ENCODE peak calls at places on chromosomes 2 and 18, in nine cellular contexts. T is HCT116, K is PC-3, X is GM23248, E is Karpas-422, M is PC-9, D is hepatocyte, U is endothelial cell of umbilical vein, B is GM23338. N is an unnamed sample. For H3K79me2, the result is how much of the 10 kb centered on the place peaks cover.

GRCh38 chr2:9617749-9618148 is 13.0 kb downstream of the YWHAQ start:
- DNase-seq in T (no peak), K (peak), X (peak), E (no peak), M (no peak), D (no peak), U (no peak), B (no peak), N (no peak)

GRCh38 chr2:101474752-101475384 is at the start of gene RFX8:
- DNase-seq in T (no peak), K (peak), X (peak), E (no peak), M (no peak), D (peak), U (no peak), B (peak), N (no peak)

GRCh38 chr2:48799605-48800004 is 44.1 kb upstream of the LHCGR start:
- DNase-seq in T (no peak), K (no peak), X (no peak), E (no peak), M (no peak), D (peak), U (no peak), B (no peak), N (no peak)

GRCh38 chr18:12838178-12838634 is 45.8 kb downstream of the PTPN2 start:
- DNase-seq in T (no peak), K (peak), X (peak), E (no peak), M (peak), D (peak), U (no peak), B (peak), N (peak)

GRCh38 chr2:118847447-118848172 is at the start of gene EN1:
- DNase-seq in T (no peak), K (peak), X (peak), E (no peak), M (no peak), D (peak), U (no peak), B (peak), N (peak)

GRCh38 chr2:99891358-99891757 is 251.0 kb downstream of the AFF3 start:
- DNase-seq in T (no peak), K (no peak), X (no peak), E (no peak), M (no peak), D (no peak), U (no peak), B (no peak), N (no peak)

GRCh38 chr2:14626873-14627272 is 5.6 kb upstream of the LRATD1 start:
- DNase-seq in T (no peak), K (peak), X (no peak), E (no peak), M (peak), D (peak), U (no peak), B (no peak), N (no peak)

GRCh38 chr2:207121784-207122183 is 44.0 kb downstream of the KLF7 start:
- DNase-seq in T (peak), K (peak), X (peak), E (no peak), M (peak), D (no peak), U (peak), B (no peak), N (no peak)

GRCh38 chr2:207148025-207148424 is 17.7 kb downstream of the KLF7 start:
- DNase-seq in T (no peak), K (peak), X (peak), E (no peak), M (no peak), D (no peak), U (peak), B (no peak), N (peak)

GRCh38 chr2:213885485-213885884 is 525.4 kb upstream of the VWC2L start:
- DNase-seq in T (no peak), K (no peak), X (no peak), E (no peak), M (no peak), D (no peak), U (no peak), B (no peak), N (no peak)

GRCh38 chr2:39494784-39495251 is 57.7 kb upstream of the MAP4K3 start:
- DNase-seq in T (no peak), K (peak), X (peak), E (peak), M (peak), D (peak), U (peak), B (peak), N (no peak)

GRCh38 chr2:171956135-171956830 is 34.0 kb downstream of the HAT1 start:
- DNase-seq in T (no peak), K (no peak), X (no peak), E (no peak), M (no peak), D (no peak), U (no peak), B (no peak), N (no peak)

GRCh38 chr2:221915926-221916325 is 343.8 kb upstream of the EPHA4 start:
- DNase-seq in T (no peak), K (no peak), X (no peak), E (no peak), M (no peak), D (no peak), U (peak), B (no peak), N (no peak)

GRCh38 chr2:61177727-61178549 is 15.9 kb downstream of the C2orf74 start:
- DNase-seq in T (no peak), K (peak), X (peak), E (peak), M (no peak), D (no peak), U (peak), B (peak), N (no peak)

GRCh38 chr2:104769096-104769495 is 84.8 kb upstream of the POU3F3 start:
- DNase-seq in T (no peak), K (no peak), X (peak), E (no peak), M (no peak), D (no peak), U (no peak), B (no peak), N (no peak)

GRCh38 chr2:119553687-119554344 is 9.6 kb downstream of the CFAP221 start:
- DNase-seq in T (no peak), K (no peak), X (no peak), E (no peak), M (no peak), D (no peak), U (no peak), B (no peak), N (no peak)

GRCh38 chr2:25711641-25712369 is 38.4 kb upstream of the DTNB start:
- DNase-seq in T (no peak), K (no peak), X (no peak), E (no peak), M (no peak), D (no peak), U (no peak), B (no peak), N (no peak)

GRCh38 chr18:46712406-46712805 is 44.4 kb downstream of the ST8SIA5 start:
- DNase-seq in T (no peak), K (peak), X (peak), E (no peak), M (no peak), D (peak), U (peak), B (no peak), N (no peak)

GRCh38 chr2:85954918-85955420 is 66.2 kb upstream of the ST3GAL5 start:
- DNase-seq in T (no peak), K (peak), X (no peak), E (no peak), M (no peak), D (peak), U (no peak), B (no peak), N (no peak)

GRCh38 chr18:74558096-74558495 is 23.8 kb downstream of the CNDP1 start:
- DNase-seq in T (no peak), K (no peak), X (no peak), E (no peak), M (no peak), D (no peak), U (no peak), B (no peak), N (no peak)

GRCh38 chr2:171966268-171966667 is 33.5 kb upstream of the METAP1D start:
- DNase-seq in T (no peak), K (no peak), X (no peak), E (no peak), M (no peak), D (no peak), U (no peak), B (no peak), N (no peak)

GRCh38 chr2:45014016-45014702 is 4.9 kb upstream of the SIX2 start:
- DNase-seq in T (no peak), K (no peak), X (peak), E (no peak), M (peak), D (peak), U (peak), B (peak), N (no peak)

GRCh38 chr18:77857926-77858325 is 608.3 kb downstream of the GALR1 start:
- DNase-seq in T (no peak), K (no peak), X (no peak), E (no peak), M (no peak), D (no peak), U (no peak), B (no peak), N (no peak)

GRCh38 chr2:217899231-217900009 is 103.4 kb downstream of the TNS1 start:
- DNase-seq in T (peak), K (peak), X (peak), E (peak), M (peak), D (peak), U (no peak), B (peak), N (peak)

GRCh38 chr18:46319793-46320192 is 215.6 kb downstream of the HAUS1 start:
- DNase-seq in T (no peak), K (no peak), X (peak), E (no peak), M (no peak), D (no peak), U (no peak), B (no peak), N (no peak)

GRCh38 chr2:207531024-207531411 is 1.3 kb downstream of the CREB1 start:
- DNase-seq in T (no peak), K (no peak), X (peak), E (peak), M (no peak), D (no peak), U (no peak), B (no peak), N (no peak)

GRCh38 chr2:25090801-25091200 is 48.9 kb downstream of the EFR3B start:
- DNase-seq in T (no peak), K (no peak), X (no peak), E (no peak), M (no peak), D (no peak), U (no peak), B (no peak), N (no peak)

GRCh38 chr18:80246656-80247402 is 485 bp downstream of the PARD6G start:
- DNase-seq in T (no peak), K (peak), X (peak), E (no peak), M (no peak), D (peak), U (peak), B (peak), N (no peak)

GRCh38 chr2:206328979-206329378 is 54.5 kb downstream of the ZDBF2 start:
- DNase-seq in T (no peak), K (no peak), X (no peak), E (no peak), M (no peak), D (no peak), U (no peak), B (peak), N (no peak)

GRCh38 chr2:128361376-128362131 is 42.9 kb upstream of the HS6ST1 start:
- DNase-seq in T (no peak), K (no peak), X (no peak), E (no peak), M (no peak), D (no peak), U (no peak), B (no peak), N (no peak)

GRCh38 chr18:61397222-61397621 is 64.0 kb downstream of the CDH20 start:
- DNase-seq in T (no peak), K (no peak), X (no peak), E (no peak), M (no peak), D (no peak), U (no peak), B (no peak), N (no peak)

GRCh38 chr18:61400016-61400630 is 66.9 kb downstream of the CDH20 start:
- DNase-seq in T (no peak), K (no peak), X (peak), E (no peak), M (no peak), D (no peak), U (peak), B (no peak), N (no peak)

GRCh38 chr18:61402761-61403160 is 69.5 kb downstream of the CDH20 start:
- DNase-seq in T (no peak), K (no peak), X (no peak), E (no peak), M (no peak), D (no peak), U (no peak), B (no peak), N (no peak)

GRCh38 chr18:61398961-61399632 is 65.9 kb downstream of the CDH20 start:
- DNase-seq in T (no peak), K (no peak), X (peak), E (no peak), M (no peak), D (no peak), U (peak), B (no peak), N (no peak)

GRCh38 chr18:61400714-61401113 is 67.5 kb downstream of the CDH20 start:
- DNase-seq in T (no peak), K (peak), X (peak), E (no peak), M (no peak), D (no peak), U (peak), B (no peak), N (no peak)
- H3K4me2 ChIP-seq in T (no peak), K (no peak), X (peak), E (no peak), M (no peak), D (no peak), U (peak), B (no peak), N (no peak)

GRCh38 chr2:177843188-177843587 is 229.4 kb downstream of the PDE11A start:
- DNase-seq in T (no peak), K (no peak), X (no peak), E (no peak), M (no peak), D (no peak), U (no peak), B (no peak), N (no peak)
- H3K79me2 ChIP-seq in T (under half), K (under half), X (under half), E (under half), M (under half), D (under half), U (under half), B (under half), N (under half)

DNA sequence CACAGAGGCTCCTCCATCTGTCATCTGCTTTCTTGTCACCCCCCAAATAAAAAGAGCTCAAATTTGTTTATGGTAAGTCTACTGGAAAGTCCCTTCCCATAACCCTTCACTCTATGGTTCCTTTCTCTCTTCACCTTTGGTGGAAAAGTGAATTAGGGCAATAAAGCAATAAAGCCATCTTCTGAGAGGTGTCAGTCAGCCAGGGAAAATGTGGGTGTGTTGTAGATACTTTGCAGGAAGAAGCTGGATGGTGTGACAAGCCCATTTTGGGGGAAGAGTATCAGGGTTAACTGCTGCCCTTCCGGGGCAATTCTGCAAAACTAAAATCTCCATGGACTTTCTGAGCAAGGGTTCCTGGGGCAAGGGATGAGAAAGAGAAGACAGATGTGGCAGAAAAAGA is 197.9 kb downstream of the SH3BP4 start:
- DNase-seq in T (no peak), K (no peak), X (no peak), E (no peak), M (no peak), D (peak), U (no peak), B (no peak), N (no peak)
- H3K27ac ChIP-seq in T (no peak), K (no peak), X (no peak), E (no peak), M (no peak), D (no peak), U (no peak), B (no peak), N (no peak)

GRCh38 chr2:47179325-47179724 is 24.2 kb upstream of the STPG4 start:
- DNase-seq in T (no peak), K (no peak), X (no peak), E (no peak), M (no peak), D (no peak), U (no peak), B (no peak), N (no peak)
- H3K4me2 ChIP-seq in T (no peak), K (no peak), X (no peak), E (no peak), M (no peak), D (no peak), U (no peak), B (peak), N (no peak)

GRCh38 chr18:11147371-11147860 is 2.0 kb downstream of the PIEZO2 start:
- DNase-seq in T (no peak), K (no peak), X (no peak), E (no peak), M (no peak), D (peak), U (no peak), B (peak), N (no peak)

GRCh38 chr18:11146238-11146946 is 3.0 kb downstream of the PIEZO2 start:
- DNase-seq in T (no peak), K (no peak), X (no peak), E (no peak), M (no peak), D (no peak), U (no peak), B (peak), N (no peak)

GRCh38 chr18:11146947-11147345 is 2.4 kb downstream of the PIEZO2 start:
- DNase-seq in T (no peak), K (no peak), X (no peak), E (no peak), M (no peak), D (no peak), U (no peak), B (peak), N (no peak)

GRCh38 chr18:11147962-11148654 is 1.3 kb downstream of the PIEZO2 start:
- DNase-seq in T (no peak), K (no peak), X (peak), E (no peak), M (no peak), D (no peak), U (no peak), B (peak), N (no peak)

DNA sequence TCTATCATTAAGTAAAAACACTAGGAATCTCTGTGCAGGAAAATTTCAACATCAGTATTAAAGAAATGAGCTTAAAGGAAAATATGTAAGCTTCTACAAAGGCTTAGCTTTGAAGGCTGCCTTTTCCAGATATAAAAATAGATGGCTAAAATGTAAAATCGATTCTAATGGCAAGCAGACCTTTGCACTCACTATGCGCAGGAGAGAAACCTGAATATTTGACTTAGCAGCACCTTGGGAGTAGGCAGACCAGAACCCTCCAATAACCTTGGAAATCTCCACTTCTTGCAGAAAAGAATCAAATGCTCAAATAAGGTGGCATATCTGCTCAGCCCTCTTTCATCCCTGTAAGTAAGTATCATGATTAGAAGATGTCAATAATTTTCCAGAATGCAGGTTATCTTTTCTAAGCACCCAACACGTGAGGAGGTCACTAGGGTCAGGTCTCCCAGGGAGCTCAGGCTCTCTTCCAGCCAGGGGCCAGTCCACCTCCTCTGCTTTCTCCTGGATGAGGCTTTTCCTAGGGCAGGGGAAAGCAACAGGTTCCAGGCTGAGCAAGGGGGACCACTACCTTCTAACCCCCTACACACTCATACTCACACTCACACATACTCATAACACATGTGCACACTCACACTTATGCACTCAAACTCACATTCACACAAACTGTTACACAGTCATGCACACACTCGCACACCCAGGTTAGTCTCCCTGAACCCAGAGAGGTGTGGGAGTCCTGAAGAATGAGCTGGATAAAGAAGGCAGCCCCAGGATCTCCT is 3.8 kb downstream of the PIEZO2 start:
- DNase-seq in T (no peak), K (no peak), X (no peak), E (no peak), M (no peak), D (no peak), U (no peak), B (no peak), N (no peak)
- H3K79me2 ChIP-seq in T (under half), K (under half), X (under half), E (under half), M (under half), D (under half), U (under half), B (under half), N (under half)

DNA sequence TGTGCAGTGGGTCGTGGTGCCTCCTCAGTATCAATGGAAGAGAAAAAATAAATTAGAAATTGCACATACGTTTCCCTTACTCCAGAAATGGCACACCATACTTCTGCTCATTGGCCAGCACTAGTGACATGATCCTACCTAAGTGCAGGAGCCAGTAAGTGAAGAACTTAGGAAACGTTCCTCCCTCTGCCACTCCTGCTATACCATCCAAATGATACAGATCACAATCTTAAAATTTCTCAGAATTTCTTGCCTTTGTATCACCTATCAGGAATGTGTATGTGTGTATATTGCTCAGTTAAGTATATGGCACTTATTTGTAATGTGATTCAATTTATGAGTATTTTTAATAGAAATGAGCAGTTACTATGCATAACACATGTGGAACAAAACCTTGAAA is 237.0 kb upstream of the UBE2E3 start:
- DNase-seq in T (no peak), K (peak), X (no peak), E (no peak), M (no peak), D (no peak), U (no peak), B (no peak), N (no peak)
- H3K27ac ChIP-seq in T (no peak), K (peak), X (no peak), E (no peak), M (peak), D (no peak), U (no peak), B (no peak), N (no peak)

GRCh38 chr2:46974659-46975058 is 59.1 kb upstream of the MCFD2 start:
- DNase-seq in T (no peak), K (no peak), X (no peak), E (no peak), M (no peak), D (no peak), U (no peak), B (no peak), N (no peak)

GRCh38 chr2:46978696-46979095 is 63.1 kb upstream of the MCFD2 start:
- DNase-seq in T (no peak), K (no peak), X (no peak), E (peak), M (no peak), D (no peak), U (no peak), B (no peak), N (no peak)

GRCh38 chr2:46977899-46978298 is 62.3 kb upstream of the MCFD2 start:
- DNase-seq in T (no peak), K (no peak), X (no peak), E (peak), M (no peak), D (no peak), U (no peak), B (no peak), N (no peak)

GRCh38 chr2:46977266-46977665 is 61.7 kb upstream of the MCFD2 start:
- DNase-seq in T (no peak), K (no peak), X (no peak), E (peak), M (no peak), D (no peak), U (no peak), B (no peak), N (no peak)

GRCh38 chr2:46976556-46976955 is 61.0 kb upstream of the MCFD2 start:
- DNase-seq in T (no peak), K (no peak), X (no peak), E (peak), M (no peak), D (no peak), U (no peak), B (no peak), N (no peak)
- H3K4me2 ChIP-seq in T (no peak), K (no peak), X (no peak), E (peak), M (no peak), D (no peak), U (no peak), B (no peak), N (no peak)